ENCODE peak calls at places on chromosomes 12 and 14, in seven cellular contexts. One of them, this sample, is unnamed.

GRCh38 chr14:23115918-23116317 is 3.1 kb downstream of the CEBPE start:
- DNase-seq in tibial artery: no peak
- DNase-seq in esophagus squamous epithelium: no peak
- DNase-seq in brain microvascular endothelial cell: no peak
- DNase-seq in endothelial cell of umbilical vein: no peak
- DNase-seq in psoas muscle: no peak
- DNase-seq in fibroblast of lung: no peak
- DNase-seq in this sample: no peak

GRCh38 chr14:56491299-56492285 is 88.0 kb upstream of the TMEM260 start:
- DNase-seq in endothelial cell of umbilical vein: peak
- DNase-seq in fibroblast of lung: peak
- DNase-seq in brain microvascular endothelial cell: peak
- DNase-seq in psoas muscle: no peak
- DNase-seq in tibial artery: no peak
- DNase-seq in esophagus squamous epithelium: no peak
- DNase-seq in this sample: peak

GRCh38 chr14:100721568-100721967 is 5.1 kb upstream of the DLK1 start:
- DNase-seq in psoas muscle: no peak
- DNase-seq in fibroblast of lung: no peak
- DNase-seq in esophagus squamous epithelium: no peak
- DNase-seq in endothelial cell of umbilical vein: no peak
- DNase-seq in tibial artery: no peak
- DNase-seq in brain microvascular endothelial cell: no peak
- DNase-seq in this sample: peak

GRCh38 chr14:51068268-51068667 is 26.6 kb downstream of the TRIM9 start:
- DNase-seq in fibroblast of lung: no peak
- DNase-seq in psoas muscle: no peak
- DNase-seq in endothelial cell of umbilical vein: no peak
- DNase-seq in tibial artery: no peak
- DNase-seq in brain microvascular endothelial cell: no peak
- DNase-seq in esophagus squamous epithelium: no peak
- DNase-seq in this sample: no peak

GRCh38 chr14:86505808-86506207 is 975.9 kb downstream of the FLRT2 start:
- DNase-seq in esophagus squamous epithelium: no peak
- DNase-seq in endothelial cell of umbilical vein: no peak
- DNase-seq in fibroblast of lung: no peak
- DNase-seq in tibial artery: no peak
- DNase-seq in psoas muscle: no peak
- DNase-seq in brain microvascular endothelial cell: no peak
- DNase-seq in this sample: peak

GRCh38 chr12:124774462-124775167 is 89.0 kb downstream of the SCARB1 start:
- DNase-seq in fibroblast of lung: peak
- DNase-seq in tibial artery: no peak
- DNase-seq in brain microvascular endothelial cell: peak
- DNase-seq in psoas muscle: no peak
- DNase-seq in endothelial cell of umbilical vein: no peak
- DNase-seq in esophagus squamous epithelium: no peak
- DNase-seq in this sample: peak

GRCh38 chr14:90728951-90729350 is 87.3 kb downstream of the TTC7B start:
- DNase-seq in tibial artery: no peak
- DNase-seq in esophagus squamous epithelium: no peak
- DNase-seq in brain microvascular endothelial cell: no peak
- DNase-seq in psoas muscle: no peak
- DNase-seq in fibroblast of lung: no peak
- DNase-seq in endothelial cell of umbilical vein: no peak
- DNase-seq in this sample: no peak

GRCh38 chr14:98623806-98624430 is 648.1 kb downstream of the BCL11B start:
- DNase-seq in endothelial cell of umbilical vein: no peak
- DNase-seq in tibial artery: no peak
- DNase-seq in esophagus squamous epithelium: no peak
- DNase-seq in psoas muscle: no peak
- DNase-seq in fibroblast of lung: no peak
- DNase-seq in brain microvascular endothelial cell: no peak
- DNase-seq in this sample: no peak

GRCh38 chr14:39050389-39050788 is 52.6 kb downstream of the SEC23A start:
- DNase-seq in tibial artery: no peak
- DNase-seq in psoas muscle: no peak
- DNase-seq in endothelial cell of umbilical vein: peak
- DNase-seq in fibroblast of lung: peak
- DNase-seq in brain microvascular endothelial cell: peak
- DNase-seq in esophagus squamous epithelium: no peak
- DNase-seq in this sample: peak

GRCh38 chr12:57047981-57048380 is 1.9 kb downstream of the MYO1A start:
- DNase-seq in brain microvascular endothelial cell: no peak
- DNase-seq in endothelial cell of umbilical vein: no peak
- DNase-seq in tibial artery: no peak
- DNase-seq in esophagus squamous epithelium: no peak
- DNase-seq in psoas muscle: no peak
- DNase-seq in fibroblast of lung: no peak
- DNase-seq in this sample: no peak

GRCh38 chr14:70086685-70087379 is 101.9 kb downstream of the SLC8A3 start:
- DNase-seq in fibroblast of lung: peak
- DNase-seq in brain microvascular endothelial cell: peak
- DNase-seq in esophagus squamous epithelium: no peak
- DNase-seq in psoas muscle: no peak
- DNase-seq in tibial artery: no peak
- DNase-seq in endothelial cell of umbilical vein: peak
- DNase-seq in this sample: peak

GRCh38 chr12:40104461-40105264 is 1.2 kb downstream of the SLC2A13 start:
- DNase-seq in brain microvascular endothelial cell: no peak
- DNase-seq in tibial artery: no peak
- DNase-seq in esophagus squamous epithelium: no peak
- DNase-seq in psoas muscle: no peak
- DNase-seq in endothelial cell of umbilical vein: no peak
- DNase-seq in fibroblast of lung: peak
- DNase-seq in this sample: no peak

GRCh38 chr12:50733720-50734119 is 30.2 kb upstream of the ATF1 start:
- DNase-seq in psoas muscle: no peak
- DNase-seq in brain microvascular endothelial cell: no peak
- DNase-seq in fibroblast of lung: no peak
- DNase-seq in tibial artery: no peak
- DNase-seq in endothelial cell of umbilical vein: no peak
- DNase-seq in esophagus squamous epithelium: no peak
- DNase-seq in this sample: no peak

GRCh38 chr12:63968685-63969084 is 124.2 kb downstream of the SRGAP1 start:
- DNase-seq in fibroblast of lung: no peak
- DNase-seq in brain microvascular endothelial cell: no peak
- DNase-seq in endothelial cell of umbilical vein: no peak
- DNase-seq in esophagus squamous epithelium: no peak
- DNase-seq in tibial artery: no peak
- DNase-seq in psoas muscle: no peak
- DNase-seq in this sample: no peak

GRCh38 chr14:31106768-31107167 is 80.6 kb upstream of the STRN3 start:
- DNase-seq in esophagus squamous epithelium: no peak
- DNase-seq in brain microvascular endothelial cell: no peak
- DNase-seq in endothelial cell of umbilical vein: no peak
- DNase-seq in psoas muscle: no peak
- DNase-seq in tibial artery: no peak
- DNase-seq in fibroblast of lung: no peak
- DNase-seq in this sample: no peak

GRCh38 chr14:100609331-100609870 is 22.2 kb upstream of the BEGAIN start:
- DNase-seq in esophagus squamous epithelium: no peak
- DNase-seq in fibroblast of lung: no peak
- DNase-seq in psoas muscle: no peak
- DNase-seq in brain microvascular endothelial cell: no peak
- DNase-seq in endothelial cell of umbilical vein: no peak
- DNase-seq in tibial artery: peak
- DNase-seq in this sample: no peak

GRCh38 chr14:49970474-49971147 is 77.7 kb downstream of the ARF6 start:
- DNase-seq in esophagus squamous epithelium: no peak
- DNase-seq in brain microvascular endothelial cell: peak
- DNase-seq in tibial artery: no peak
- DNase-seq in fibroblast of lung: peak
- DNase-seq in psoas muscle: no peak
- DNase-seq in endothelial cell of umbilical vein: peak
- DNase-seq in this sample: peak

GRCh38 chr12:96141216-96141944 is 52.8 kb upstream of the ELK3 start:
- DNase-seq in brain microvascular endothelial cell: peak
- DNase-seq in tibial artery: no peak
- DNase-seq in psoas muscle: no peak
- DNase-seq in fibroblast of lung: peak
- DNase-seq in endothelial cell of umbilical vein: peak
- DNase-seq in esophagus squamous epithelium: no peak
- DNase-seq in this sample: peak

GRCh38 chr12:113841786-113842185 is 124.3 kb downstream of the RBM19 start:
- DNase-seq in endothelial cell of umbilical vein: no peak
- DNase-seq in fibroblast of lung: no peak
- DNase-seq in psoas muscle: no peak
- DNase-seq in brain microvascular endothelial cell: no peak
- DNase-seq in esophagus squamous epithelium: no peak
- DNase-seq in tibial artery: no peak
- DNase-seq in this sample: no peak

GRCh38 chr12:55974308-55974724 is 438 bp downstream of the RAB5B start:
- DNase-seq in psoas muscle: no peak
- DNase-seq in tibial artery: no peak
- DNase-seq in endothelial cell of umbilical vein: peak
- DNase-seq in fibroblast of lung: peak
- DNase-seq in brain microvascular endothelial cell: peak
- DNase-seq in esophagus squamous epithelium: no peak
- DNase-seq in this sample: peak

GRCh38 chr12:81128930-81129554 is 51.2 kb downstream of the ACSS3 start:
- DNase-seq in esophagus squamous epithelium: no peak
- DNase-seq in tibial artery: no peak
- DNase-seq in brain microvascular endothelial cell: peak
- DNase-seq in psoas muscle: no peak
- DNase-seq in fibroblast of lung: peak
- DNase-seq in endothelial cell of umbilical vein: peak
- DNase-seq in this sample: peak

GRCh38 chr12:53938276-53939140 is at the start of gene HOXC13:
- DNase-seq in psoas muscle: peak
- DNase-seq in fibroblast of lung: peak
- DNase-seq in tibial artery: peak
- DNase-seq in brain microvascular endothelial cell: peak
- DNase-seq in esophagus squamous epithelium: no peak
- DNase-seq in endothelial cell of umbilical vein: no peak
- DNase-seq in this sample: peak

GRCh38 chr12:52050116-52050770 is 999 bp upstream of the NR4A1 start:
- DNase-seq in esophagus squamous epithelium: no peak
- DNase-seq in endothelial cell of umbilical vein: no peak
- DNase-seq in psoas muscle: no peak
- DNase-seq in brain microvascular endothelial cell: no peak
- DNase-seq in tibial artery: peak
- DNase-seq in fibroblast of lung: peak
- DNase-seq in this sample: peak

GRCh38 chr14:77007975-77008421 is 20.5 kb downstream of the IRF2BPL start:
- DNase-seq in tibial artery: peak
- DNase-seq in esophagus squamous epithelium: no peak
- DNase-seq in endothelial cell of umbilical vein: no peak
- DNase-seq in fibroblast of lung: no peak
- DNase-seq in psoas muscle: peak
- DNase-seq in brain microvascular endothelial cell: no peak
- DNase-seq in this sample: no peak

GRCh38 chr12:18589316-18589715 is 148.5 kb downstream of the PLCZ1 start:
- DNase-seq in tibial artery: no peak
- DNase-seq in psoas muscle: no peak
- DNase-seq in brain microvascular endothelial cell: no peak
- DNase-seq in endothelial cell of umbilical vein: no peak
- DNase-seq in esophagus squamous epithelium: no peak
- DNase-seq in fibroblast of lung: peak
- DNase-seq in this sample: peak

GRCh38 chr12:112575559-112576067 is 156.9 kb downstream of the PTPN11 start:
- DNase-seq in fibroblast of lung: no peak
- DNase-seq in tibial artery: no peak
- DNase-seq in psoas muscle: no peak
- DNase-seq in endothelial cell of umbilical vein: no peak
- DNase-seq in brain microvascular endothelial cell: no peak
- DNase-seq in esophagus squamous epithelium: no peak
- DNase-seq in this sample: no peak

GRCh38 chr12:103331643-103332042 is 164.1 kb downstream of the C12orf42 start:
- DNase-seq in endothelial cell of umbilical vein: no peak
- DNase-seq in brain microvascular endothelial cell: no peak
- DNase-seq in fibroblast of lung: no peak
- DNase-seq in psoas muscle: no peak
- DNase-seq in tibial artery: no peak
- DNase-seq in esophagus squamous epithelium: no peak
- DNase-seq in this sample: no peak

GRCh38 chr14:29390046-29390841 is 537.4 kb downstream of the PRKD1 start:
- DNase-seq in tibial artery: no peak
- DNase-seq in endothelial cell of umbilical vein: no peak
- DNase-seq in psoas muscle: no peak
- DNase-seq in fibroblast of lung: peak
- DNase-seq in esophagus squamous epithelium: no peak
- DNase-seq in brain microvascular endothelial cell: no peak
- DNase-seq in this sample: no peak
- H3K4me3 ChIP-seq in tibial artery: no peak
- H3K4me3 ChIP-seq in endothelial cell of umbilical vein: no peak
- H3K4me3 ChIP-seq in psoas muscle: no peak
- H3K4me3 ChIP-seq in fibroblast of lung: no peak
- H3K4me3 ChIP-seq in esophagus squamous epithelium: no peak
- H3K4me3 ChIP-seq in brain microvascular endothelial cell: peak
- H3K4me3 ChIP-seq in this sample: no peak

DNA sequence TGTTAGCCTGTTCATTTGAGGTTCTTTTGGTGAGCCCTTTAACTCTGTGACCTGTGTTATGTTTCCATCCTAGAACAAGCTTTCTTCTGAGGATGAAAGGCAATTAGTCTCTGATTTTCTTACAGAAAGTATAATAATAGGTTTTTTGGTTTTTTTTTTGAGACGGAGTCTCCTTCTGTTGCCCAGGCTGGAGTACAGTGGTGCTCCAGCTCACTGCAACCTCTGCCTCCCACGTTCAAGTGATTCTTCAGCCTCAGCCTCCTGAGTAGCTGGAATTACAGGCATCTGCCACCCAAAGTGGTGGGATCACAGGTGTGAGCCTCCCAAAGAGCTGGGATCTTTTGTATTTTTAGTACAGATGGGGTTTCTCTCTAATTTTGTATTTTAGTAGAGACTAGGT is 52.7 kb upstream of the SYNE2 start:
- DNase-seq in fibroblast of lung: no peak
- DNase-seq in brain microvascular endothelial cell: no peak
- DNase-seq in endothelial cell of umbilical vein: no peak
- DNase-seq in esophagus squamous epithelium: no peak
- DNase-seq in psoas muscle: no peak
- DNase-seq in tibial artery: no peak
- DNase-seq in this sample: no peak
- H3K4me3 ChIP-seq in fibroblast of lung: peak
- H3K4me3 ChIP-seq in brain microvascular endothelial cell: no peak
- H3K4me3 ChIP-seq in endothelial cell of umbilical vein: no peak
- H3K4me3 ChIP-seq in esophagus squamous epithelium: no peak
- H3K4me3 ChIP-seq in psoas muscle: peak
- H3K4me3 ChIP-seq in tibial artery: peak
- H3K4me3 ChIP-seq in this sample: no peak

GRCh38 chr12:122893208-122894151 is 2.4 kb downstream of the VPS37B start:
- DNase-seq in tibial artery: no peak
- DNase-seq in fibroblast of lung: no peak
- DNase-seq in brain microvascular endothelial cell: no peak
- DNase-seq in psoas muscle: no peak
- DNase-seq in endothelial cell of umbilical vein: no peak
- DNase-seq in esophagus squamous epithelium: no peak
- DNase-seq in this sample: no peak
- H3K4me3 ChIP-seq in tibial artery: peak
- H3K4me3 ChIP-seq in fibroblast of lung: peak
- H3K4me3 ChIP-seq in brain microvascular endothelial cell: no peak
- H3K4me3 ChIP-seq in psoas muscle: peak
- H3K4me3 ChIP-seq in endothelial cell of umbilical vein: no peak
- H3K4me3 ChIP-seq in esophagus squamous epithelium: peak
- H3K4me3 ChIP-seq in this sample: peak

DNA sequence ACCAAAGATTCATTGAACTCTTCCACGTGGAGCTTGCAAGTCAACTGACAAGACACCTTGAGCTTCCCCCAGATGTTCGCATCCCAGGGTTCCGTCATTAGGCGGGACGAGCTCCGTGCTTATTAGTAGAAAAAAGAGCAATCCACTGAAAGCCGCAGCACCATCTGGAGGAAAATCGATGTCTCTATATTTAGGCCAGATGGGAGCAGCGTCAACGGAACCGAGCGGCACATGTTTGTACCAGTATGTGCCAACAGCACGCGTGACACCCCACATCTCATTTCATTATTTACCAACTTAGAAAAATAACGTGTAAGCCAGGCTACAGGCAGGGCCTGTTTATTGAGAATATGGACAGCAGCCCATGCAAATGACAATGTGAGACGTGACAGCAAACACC is 45.8 kb upstream of the TMEM132D start:
- DNase-seq in brain microvascular endothelial cell: no peak
- DNase-seq in tibial artery: no peak
- DNase-seq in psoas muscle: no peak
- DNase-seq in endothelial cell of umbilical vein: no peak
- DNase-seq in esophagus squamous epithelium: no peak
- DNase-seq in fibroblast of lung: no peak
- DNase-seq in this sample: no peak
- H3K4me3 ChIP-seq in brain microvascular endothelial cell: no peak
- H3K4me3 ChIP-seq in tibial artery: no peak
- H3K4me3 ChIP-seq in psoas muscle: no peak
- H3K4me3 ChIP-seq in endothelial cell of umbilical vein: no peak
- H3K4me3 ChIP-seq in esophagus squamous epithelium: no peak
- H3K4me3 ChIP-seq in fibroblast of lung: no peak
- H3K4me3 ChIP-seq in this sample: no peak

This sample was measured in fibroblast of pulmonary artery.